ENCODE peak calls at places on chromosomes 13 and 19, in seven cellular contexts. F, Q, J, T, V, H and X are unnamed samples.

GRCh38 chr13:40315416-40316064 is 350.9 kb downstream of the FOXO1 start:
- DNase-seq in Q (no peak), F (no peak), T (no peak), V (no peak), H (no peak), J (no peak), X (no peak)

GRCh38 chr13:59774511-59774911 is 389.2 kb downstream of the DIAPH3 start:
- DNase-seq in Q (no peak), H (no peak), V (peak), F (no peak), T (no peak), J (no peak), X (no peak)

GRCh38 chr19:5530701-5531100 is 37.1 kb downstream of the TINCR start:
- DNase-seq in V (no peak), J (no peak), F (no peak), T (no peak), H (no peak), Q (no peak), X (no peak)

GRCh38 chr13:106151056-106151699 is 384.3 kb downstream of the EFNB2 start:
- DNase-seq in T (no peak), J (no peak), H (peak), V (no peak), Q (no peak), F (peak), X (no peak)

GRCh38 chr13:46484561-46484960 is 68.4 kb upstream of the LRCH1 start:
- DNase-seq in T (no peak), V (no peak), H (no peak), Q (no peak), J (no peak), F (no peak), X (no peak)

GRCh38 chr13:99435116-99435515 is 66.2 kb upstream of the TM9SF2 start:
- DNase-seq in J (no peak), H (no peak), Q (no peak), V (no peak), F (no peak), T (no peak), X (no peak)

GRCh38 chr19:29775575-29775900 is 36.3 kb upstream of the CCNE1 start:
- DNase-seq in T (no peak), Q (no peak), J (peak), F (no peak), H (no peak), V (no peak), X (no peak)

GRCh38 chr19:7394728-7395359 is 46.1 kb downstream of the ARHGEF18 start:
- DNase-seq in H (peak), F (peak), J (peak), T (peak), V (peak), Q (peak), X (peak)

GRCh38 chr19:6736917-6737283 is 480 bp downstream of the GPR108 start:
- DNase-seq in Q (no peak), J (peak), F (no peak), H (no peak), T (no peak), V (no peak), X (no peak)

GRCh38 chr13:30551194-30551593 is 66.5 kb upstream of the USPL1 start:
- DNase-seq in Q (no peak), V (peak), J (peak), T (no peak), F (peak), H (no peak), X (peak)

GRCh38 chr13:102960959-102961358 is 105.3 kb downstream of the SLC10A2 start:
- DNase-seq in H (no peak), T (no peak), J (no peak), V (no peak), Q (no peak), F (no peak), X (no peak)

GRCh38 chr13:94195715-94196114 is 283.8 kb downstream of the DCT start:
- DNase-seq in F (no peak), J (no peak), H (no peak), T (no peak), V (no peak), Q (no peak), X (no peak)

GRCh38 chr19:37251308-37252229 is 33.6 kb downstream of the ZNF383 start:
- DNase-seq in T (peak), Q (peak), J (peak), V (no peak), F (no peak), H (no peak), X (peak)

GRCh38 chr19:1266818-1267440 is 2.2 kb upstream of the CIRBP start:
- DNase-seq in Q (no peak), H (no peak), T (peak), F (no peak), J (peak), V (no peak), X (no peak)

GRCh38 chr13:47179321-47179720 is 282.5 kb upstream of the HTR2A start:
- DNase-seq in J (no peak), H (no peak), Q (no peak), F (no peak), V (no peak), T (no peak), X (no peak)

GRCh38 chr13:73513751-73514150 is 454.9 kb downstream of the KLF5 start:
- DNase-seq in V (no peak), J (no peak), F (no peak), Q (no peak), H (no peak), T (no peak), X (no peak)

GRCh38 chr19:30884146-30884812 is 465.0 kb downstream of the TSHZ3 start:
- DNase-seq in T (no peak), V (no peak), Q (no peak), F (no peak), J (no peak), H (no peak), X (no peak)

GRCh38 chr19:17975032-17975431 is 8.1 kb downstream of the KCNN1 start:
- DNase-seq in J (no peak), T (no peak), F (no peak), V (no peak), H (no peak), Q (no peak), X (no peak)

GRCh38 chr19:46303702-46304397 is 7.0 kb downstream of the HIF3A start:
- DNase-seq in H (peak), T (peak), V (no peak), J (peak), F (peak), Q (no peak), X (peak)

GRCh38 chr19:18433735-18434398 is 4.1 kb downstream of the ISYNA1 start:
- DNase-seq in T (peak), H (no peak), Q (no peak), J (peak), V (no peak), F (no peak), X (no peak)

GRCh38 chr13:87524775-87525174 is 146.4 kb upstream of the SLITRK5 start:
- DNase-seq in Q (no peak), J (no peak), F (no peak), T (no peak), H (no peak), V (no peak), X (no peak)

GRCh38 chr19:13001502-13002388 is 6.5 kb downstream of the NFIX start:
- DNase-seq in Q (no peak), J (no peak), V (no peak), T (no peak), F (no peak), H (no peak), X (no peak)

GRCh38 chr13:51607165-51607564 is 22.9 kb downstream of the WDFY2 start:
- DNase-seq in T (no peak), H (no peak), Q (no peak), J (no peak), V (no peak), F (no peak), X (no peak)

GRCh38 chr19:1418951-1419735 is 11.8 kb downstream of the DAZAP1 start:
- DNase-seq in T (no peak), F (no peak), Q (no peak), V (no peak), H (no peak), J (no peak), X (no peak)

GRCh38 chr13:51221674-51222509 is at the start of gene FAM124A:
- DNase-seq in H (no peak), Q (no peak), J (peak), F (peak), V (no peak), T (peak), X (peak)

GRCh38 chr19:10288662-10289166 is 1.0 kb upstream of the ICAM5 start:
- DNase-seq in V (peak), Q (no peak), J (peak), T (peak), F (peak), H (no peak), X (no peak)

GRCh38 chr19:37933965-37934364 is 27.0 kb downstream of the SIPA1L3 start:
- DNase-seq in V (peak), F (no peak), T (no peak), H (no peak), Q (no peak), J (no peak), X (peak)

GRCh38 chr13:71730267-71730666 is 136.7 kb downstream of the DACH1 start:
- DNase-seq in J (no peak), T (no peak), F (no peak), Q (no peak), V (no peak), H (no peak), X (no peak)

GRCh38 chr19:3153286-3154230 is 17.7 kb downstream of the GNA15 start:
- DNase-seq in T (no peak), F (no peak), H (no peak), V (no peak), Q (no peak), J (no peak), X (no peak)

GRCh38 chr19:55383279-55383788 is 758 bp downstream of the TMEM238 start:
- DNase-seq in Q (no peak), V (no peak), H (no peak), J (no peak), T (no peak), F (no peak), X (no peak)

GRCh38 chr13:114259974-114260373 is 21.4 kb upstream of the UPF3A start:
- DNase-seq in J (no peak), T (no peak), Q (peak), V (no peak), F (no peak), H (no peak), X (no peak)
- TF ChIP-seq JUND in J (no peak), T (no peak), Q (no peak), V (no peak), F (no peak), H (no peak), X (no peak)

GRCh38 chr13:42400188-42400833 is 128.4 kb downstream of the AKAP11 start:
- DNase-seq in H (no peak), V (no peak), T (no peak), J (no peak), Q (no peak), F (no peak), X (no peak)

GRCh38 chr13:42409061-42409460 is 137.1 kb downstream of the AKAP11 start:
- DNase-seq in Q (no peak), F (no peak), T (no peak), J (no peak), V (no peak), H (no peak), X (no peak)

GRCh38 chr13:42401376-42401775 is 129.4 kb downstream of the AKAP11 start:
- DNase-seq in V (no peak), H (no peak), T (no peak), F (no peak), Q (no peak), J (no peak), X (no peak)

DNA sequence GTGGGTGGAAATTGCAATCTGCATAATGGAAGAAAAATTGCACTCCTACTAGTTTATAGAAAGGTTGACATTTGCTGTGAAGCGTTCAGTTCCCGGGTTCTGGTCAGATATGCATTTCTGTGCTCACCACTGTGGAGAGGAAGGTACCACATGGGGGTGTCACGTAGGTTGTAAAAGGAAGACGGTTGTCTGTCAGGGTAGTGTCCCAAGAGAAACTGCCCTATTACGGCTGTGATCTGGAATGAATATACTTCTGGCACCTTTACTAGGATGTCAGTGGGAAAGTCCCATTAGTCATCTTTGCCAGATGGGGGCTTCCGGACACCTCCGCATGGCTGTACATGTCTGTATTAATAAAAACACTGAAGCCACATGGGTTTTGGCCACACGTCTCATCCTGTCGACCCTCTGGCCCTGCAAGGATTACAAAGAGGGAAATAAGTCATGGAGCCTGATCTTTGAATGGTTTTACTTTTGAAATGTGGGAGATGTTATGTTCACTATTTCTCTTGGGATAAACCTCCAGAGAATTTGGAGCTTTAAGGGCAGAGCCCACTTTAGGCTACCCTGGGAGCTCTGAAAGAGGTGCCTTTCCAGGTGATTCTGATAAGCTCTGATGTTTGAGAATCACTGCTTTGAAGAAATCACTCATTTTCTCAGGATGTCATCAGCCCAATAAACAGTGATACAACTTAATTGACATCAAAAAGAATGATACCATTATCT is 133.9 kb downstream of the AKAP11 start:
- DNase-seq in Q (peak), F (no peak), H (no peak), J (no peak), V (no peak), T (no peak), X (no peak)
- TF ChIP-seq JUND in Q (peak), F (no peak), H (no peak), J (no peak), V (no peak), T (no peak), X (no peak)

GRCh38 chr19:40604647-40605200 is 3.6 kb downstream of the LTBP4 start:
- DNase-seq in J (no peak), Q (no peak), T (peak), V (no peak), H (no peak), F (no peak), X (no peak)
- TF ChIP-seq JUND in J (no peak), Q (no peak), T (no peak), V (no peak), H (no peak), F (no peak), X (no peak)

GRCh38 chr13:109938255-109938936 is 152.0 kb upstream of the IRS2 start:
- DNase-seq in T (no peak), F (no peak), H (no peak), J (no peak), Q (no peak), V (no peak), X (no peak)
- TF ChIP-seq JUND in T (no peak), F (no peak), H (no peak), J (peak), Q (no peak), V (no peak), X (no peak)